ENCODE peak calls at places on chromosome 18, in ten cellular contexts. U, H, I, Y, E, D, T, J, Q and V are unnamed samples.

GRCh38 chr18:63306249-63306648 is 13.3 kb downstream of the BCL2 start:
- DNase-seq in U (no peak), H (no peak), I (no peak), Y (no peak), E (no peak), D (no peak), T (no peak), J (no peak), Q (no peak), V (no peak)

GRCh38 chr18:11497585-11497984 is 111.8 kb upstream of the SLC35G4 start:
- DNase-seq in U (no peak), H (peak), I (no peak), Y (no peak), E (peak), D (peak), T (no peak), J (no peak), Q (no peak), V (no peak)

GRCh38 chr18:27709344-27709743 is 467.6 kb downstream of the CDH2 start:
- DNase-seq in U (no peak), H (no peak), I (no peak), Y (no peak), E (no peak), D (no peak), T (no peak), J (no peak), Q (no peak), V (no peak)

GRCh38 chr18:61502472-61502871 is 169.2 kb downstream of the CDH20 start:
- DNase-seq in U (peak), H (peak), I (peak), Y (peak), E (peak), D (peak), T (peak), J (peak), Q (peak), V (peak)

GRCh38 chr18:42264467-42264866 is 309.4 kb downstream of the PIK3C3 start:
- DNase-seq in U (no peak), H (no peak), I (no peak), Y (no peak), E (no peak), D (no peak), T (no peak), J (no peak), Q (no peak), V (no peak)

GRCh38 chr18:42414756-42415454 is 459.9 kb downstream of the PIK3C3 start:
- DNase-seq in U (no peak), H (peak), I (no peak), Y (no peak), E (peak), D (peak), T (no peak), J (peak), Q (no peak), V (no peak)

GRCh38 chr18:8657873-8658521 is 47.4 kb upstream of the MTCL1 start:
- DNase-seq in U (no peak), H (no peak), I (no peak), Y (peak), E (peak), D (peak), T (no peak), J (peak), Q (no peak), V (no peak)

GRCh38 chr18:40259073-40259472 is 1696.0 kb upstream of the PIK3C3 start:
- DNase-seq in U (no peak), H (no peak), I (no peak), Y (no peak), E (no peak), D (peak), T (no peak), J (no peak), Q (no peak), V (no peak)

GRCh38 chr18:71398530-71398929 is 1109.7 kb downstream of the SOCS6 start:
- DNase-seq in U (no peak), H (no peak), I (no peak), Y (no peak), E (peak), D (peak), T (no peak), J (peak), Q (no peak), V (no peak)

GRCh38 chr18:63253428-63254372 is 65.9 kb downstream of the BCL2 start:
- DNase-seq in U (peak), H (peak), I (no peak), Y (no peak), E (peak), D (peak), T (no peak), J (no peak), Q (no peak), V (peak)

GRCh38 chr18:40882468-40882867 is 1072.6 kb upstream of the PIK3C3 start:
- DNase-seq in U (no peak), H (no peak), I (no peak), Y (no peak), E (no peak), D (no peak), T (no peak), J (no peak), Q (no peak), V (no peak)

GRCh38 chr18:37537868-37538525 is 27.6 kb downstream of the CELF4 start:
- DNase-seq in U (peak), H (peak), I (peak), Y (peak), E (peak), D (peak), T (peak), J (peak), Q (peak), V (peak)

GRCh38 chr18:68314403-68314802 is 400.5 kb downstream of the TMX3 start:
- DNase-seq in U (peak), H (peak), I (no peak), Y (peak), E (no peak), D (no peak), T (no peak), J (no peak), Q (no peak), V (no peak)

GRCh38 chr18:79866889-79867574 is 69.3 kb downstream of the KCNG2 start:
- DNase-seq in U (no peak), H (no peak), I (no peak), Y (no peak), E (peak), D (no peak), T (no peak), J (peak), Q (no peak), V (no peak)

GRCh38 chr18:31876707-31877106 is 66.2 kb downstream of the TRAPPC8 start:
- DNase-seq in U (no peak), H (no peak), I (no peak), Y (no peak), E (peak), D (no peak), T (no peak), J (no peak), Q (no peak), V (no peak)

GRCh38 chr18:61882296-61883004 is 10.4 kb downstream of the RNF152 start:
- DNase-seq in U (no peak), H (peak), I (no peak), Y (no peak), E (no peak), D (no peak), T (no peak), J (no peak), Q (no peak), V (no peak)

GRCh38 chr18:32770181-32770650 is 2.6 kb downstream of the KLHL14 start:
- DNase-seq in U (no peak), H (no peak), I (no peak), Y (no peak), E (no peak), D (no peak), T (no peak), J (no peak), Q (no peak), V (no peak)

GRCh38 chr18:75336767-75337166 is 90.7 kb downstream of the SMIM21 start:
- DNase-seq in U (no peak), H (no peak), I (no peak), Y (no peak), E (no peak), D (no peak), T (no peak), J (no peak), Q (no peak), V (no peak)
- H3K4me3 ChIP-seq in U (no peak), H (no peak), I (no peak), Y (no peak), E (no peak), D (no peak), T (no peak), J (no peak), Q (no peak), V (no peak)

DNA sequence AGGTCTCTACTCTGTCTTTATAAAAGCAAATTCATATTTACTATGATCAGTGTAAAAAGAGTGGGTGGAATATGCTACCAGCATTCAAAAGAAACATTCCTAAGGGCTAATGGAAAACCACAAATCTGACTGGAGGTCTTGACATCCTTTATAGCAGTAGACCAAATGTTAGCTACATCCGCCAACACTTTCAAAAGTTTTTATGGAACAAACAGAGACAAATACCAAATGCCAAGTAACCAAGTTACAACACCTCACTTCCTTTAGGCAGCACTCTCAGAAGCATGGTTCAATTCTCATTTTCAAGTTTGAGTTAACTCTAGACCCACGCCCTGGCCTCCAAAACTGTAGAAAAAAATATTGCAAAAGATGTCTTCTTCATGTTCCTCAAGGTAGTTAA is 78.3 kb upstream of the SETBP1 start:
- DNase-seq in U (peak), H (peak), I (no peak), Y (peak), E (peak), D (peak), T (no peak), J (no peak), Q (no peak), V (no peak)
- TF ChIP-seq CTCF in U (no peak), H (no peak), I (no peak), Y (no peak), E (no peak), D (no peak), T (no peak), J (no peak), Q (no peak), V (no peak)

GRCh38 chr18:43785145-43785544 is 507.9 kb upstream of the SYT4 start:
- DNase-seq in U (no peak), H (no peak), I (no peak), Y (no peak), E (no peak), D (no peak), T (no peak), J (no peak), Q (no peak), V (no peak)

GRCh38 chr18:43780782-43781340 is 503.6 kb upstream of the SYT4 start:
- DNase-seq in U (peak), H (peak), I (no peak), Y (no peak), E (peak), D (peak), T (no peak), J (no peak), Q (no peak), V (no peak)
- H3K4me3 ChIP-seq in U (no peak), H (no peak), I (no peak), Y (no peak), E (no peak), D (no peak), T (no peak), J (no peak), Q (no peak), V (no peak)

DNA sequence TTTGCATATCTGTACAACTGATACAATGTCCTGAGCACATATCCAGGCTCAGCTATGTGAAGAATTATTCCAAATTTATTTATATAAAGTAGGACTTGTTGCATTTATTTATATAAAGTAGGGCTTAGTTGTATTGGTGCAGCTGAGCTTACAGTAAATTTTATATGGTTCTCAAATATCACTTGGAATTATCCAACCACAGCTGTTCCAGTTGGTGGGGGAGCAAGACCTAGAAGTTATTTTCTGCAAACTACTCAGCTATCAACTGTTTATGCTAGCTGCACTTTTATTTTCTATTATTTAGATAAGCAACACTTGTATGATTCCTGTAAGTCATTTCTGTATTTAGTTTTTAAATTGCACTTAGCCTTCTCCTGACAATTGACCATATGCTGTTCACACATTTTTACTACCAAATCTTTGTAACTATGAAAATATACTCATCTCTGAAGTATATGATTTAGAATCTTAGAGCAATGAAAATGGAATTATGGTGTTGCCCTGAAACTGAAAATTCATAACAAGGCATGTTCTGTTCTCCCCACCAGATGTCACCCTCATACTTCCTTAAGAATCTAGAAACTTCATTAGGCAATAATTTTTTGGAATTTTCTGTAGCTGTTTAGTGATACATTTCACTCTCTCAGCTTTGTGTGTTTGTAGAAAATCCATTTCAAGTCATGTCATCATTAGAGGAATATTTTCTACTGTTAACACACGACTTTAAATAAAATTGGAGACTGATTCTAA is 157.0 kb upstream of the CBLN2 start:
- DNase-seq in U (peak), H (peak), I (no peak), Y (no peak), E (peak), D (peak), T (no peak), J (peak), Q (no peak), V (peak)
- TF ChIP-seq CTCF in U (peak), H (peak), I (no peak), Y (no peak), E (peak), D (peak), T (no peak), J (peak), Q (no peak), V (peak)

GRCh38 chr18:50310080-50310479 is 22.6 kb upstream of the CXXC1 start:
- DNase-seq in U (no peak), H (no peak), I (no peak), Y (no peak), E (no peak), D (no peak), T (no peak), J (no peak), Q (no peak), V (no peak)

GRCh38 chr18:50311573-50312106 is 24.1 kb upstream of the CXXC1 start:
- DNase-seq in U (no peak), H (no peak), I (no peak), Y (no peak), E (no peak), D (no peak), T (no peak), J (no peak), Q (no peak), V (no peak)

GRCh38 chr18:50307738-50308470 is 20.4 kb upstream of the CXXC1 start:
- DNase-seq in U (peak), H (peak), I (peak), Y (peak), E (peak), D (peak), T (peak), J (peak), Q (no peak), V (peak)

GRCh38 chr18:50307400-50307737 is 19.9 kb upstream of the CXXC1 start:
- DNase-seq in U (no peak), H (no peak), I (no peak), Y (no peak), E (no peak), D (no peak), T (no peak), J (no peak), Q (no peak), V (no peak)

DNA sequence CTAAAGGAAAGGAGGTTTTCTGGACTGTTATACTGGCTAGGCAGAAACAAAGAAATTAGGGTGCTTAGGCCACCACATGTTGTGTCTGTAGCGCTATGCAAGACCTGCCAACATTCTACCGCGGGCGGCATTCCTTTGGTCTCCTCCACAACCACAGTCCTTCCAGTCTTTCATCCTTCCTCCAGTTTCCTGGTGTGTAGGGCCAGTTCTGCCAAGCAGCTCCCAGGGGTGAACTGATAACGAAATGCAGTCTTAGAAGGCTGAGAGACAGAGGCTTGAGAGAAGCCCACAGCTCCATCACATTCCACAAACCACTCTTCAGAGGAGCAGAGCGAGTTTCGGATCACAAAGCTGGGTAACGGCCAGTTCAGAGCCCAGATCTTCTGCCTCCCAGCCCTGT is 19.5 kb upstream of the CXXC1 start:
- DNase-seq in U (no peak), H (peak), I (no peak), Y (no peak), E (peak), D (peak), T (no peak), J (no peak), Q (no peak), V (no peak)
- H3K4me3 ChIP-seq in U (no peak), H (peak), I (peak), Y (peak), E (peak), D (peak), T (no peak), J (peak), Q (no peak), V (peak)

GRCh38 chr18:7452331-7452730 is 114.8 kb upstream of the PTPRM start:
- DNase-seq in U (no peak), H (peak), I (no peak), Y (no peak), E (peak), D (no peak), T (no peak), J (peak), Q (peak), V (no peak)
- TF ChIP-seq CTCF in U (peak), H (peak), I (peak), Y (peak), E (peak), D (peak), T (peak), J (peak), Q (peak), V (peak)

GRCh38 chr18:24011095-24011917 is 3.2 kb upstream of the TTC39C start:
- DNase-seq in U (no peak), H (no peak), I (no peak), Y (no peak), E (no peak), D (no peak), T (no peak), J (no peak), Q (no peak), V (no peak)

GRCh38 chr18:24009246-24009645 is 5.3 kb upstream of the TTC39C start:
- DNase-seq in U (no peak), H (no peak), I (no peak), Y (no peak), E (no peak), D (no peak), T (no peak), J (no peak), Q (no peak), V (no peak)

GRCh38 chr18:24010673-24011072 is 3.9 kb upstream of the TTC39C start:
- DNase-seq in U (no peak), H (no peak), I (no peak), Y (no peak), E (no peak), D (no peak), T (no peak), J (no peak), Q (no peak), V (no peak)

GRCh38 chr18:24006731-24007308 is 7.7 kb upstream of the TTC39C start:
- DNase-seq in U (no peak), H (no peak), I (no peak), Y (no peak), E (no peak), D (no peak), T (no peak), J (peak), Q (no peak), V (peak)

DNA sequence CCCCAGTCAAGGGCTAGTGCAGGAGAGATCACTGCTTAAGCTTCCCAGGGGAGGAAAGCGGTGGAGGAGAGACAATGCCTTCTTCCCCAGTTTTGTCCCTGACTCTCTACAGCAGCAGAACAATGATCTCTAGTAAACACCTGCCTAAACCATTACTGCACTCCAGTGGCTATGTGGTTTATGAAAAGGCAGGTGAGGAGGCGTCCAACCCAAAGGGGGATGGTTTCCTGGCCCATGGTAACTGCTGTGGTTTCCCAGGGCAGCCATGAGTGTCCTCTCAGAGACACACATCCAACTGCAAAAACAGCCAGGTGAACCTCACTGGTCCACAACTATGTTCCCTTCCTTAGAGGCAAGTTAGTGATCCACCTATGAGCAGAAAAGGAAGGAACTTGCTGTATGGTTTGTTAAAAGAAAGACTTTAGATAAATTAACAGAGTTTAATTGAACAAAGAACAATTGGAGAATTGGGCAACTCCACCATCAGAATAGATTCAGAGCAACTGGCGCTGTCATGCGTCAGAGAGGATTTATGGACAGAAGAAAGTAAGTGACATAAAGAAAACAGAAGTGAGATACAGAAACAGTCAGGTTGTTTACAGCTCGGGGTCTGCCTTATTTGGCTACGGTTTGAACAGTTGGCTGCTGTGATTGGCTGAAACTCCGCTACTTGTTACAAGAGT is 4.8 kb upstream of the TTC39C start:
- DNase-seq in U (no peak), H (no peak), I (no peak), Y (no peak), E (no peak), D (no peak), T (no peak), J (no peak), Q (no peak), V (peak)
- H3K4me3 ChIP-seq in U (no peak), H (no peak), I (no peak), Y (no peak), E (no peak), D (no peak), T (no peak), J (no peak), Q (no peak), V (no peak)

GRCh38 chr18:74654637-74655036 is 57.0 kb downstream of the ZNF407 start:
- DNase-seq in U (no peak), H (no peak), I (no peak), Y (no peak), E (peak), D (peak), T (no peak), J (peak), Q (no peak), V (no peak)
- TF ChIP-seq CTCF in U (peak), H (no peak), I (no peak), Y (no peak), E (peak), D (no peak), T (no peak), J (peak), Q (no peak), V (peak)

GRCh38 chr18:74282359-74283254 is 9.2 kb downstream of the CYB5A start:
- DNase-seq in U (no peak), H (no peak), I (no peak), Y (no peak), E (no peak), D (no peak), T (peak), J (no peak), Q (no peak), V (no peak)
- H3K4me3 ChIP-seq in U (no peak), H (no peak), I (no peak), Y (no peak), E (no peak), D (no peak), T (no peak), J (no peak), Q (no peak), V (no peak)

GRCh38 chr18:46097378-46097852 is 681 bp downstream of the ATP5F1A start:
- DNase-seq in U (no peak), H (peak), I (no peak), Y (no peak), E (no peak), D (peak), T (no peak), J (no peak), Q (no peak), V (peak)

GRCh38 chr18:46099463-46099862 is 1.4 kb upstream of the ATP5F1A start:
- DNase-seq in U (no peak), H (no peak), I (no peak), Y (no peak), E (no peak), D (no peak), T (no peak), J (no peak), Q (no peak), V (no peak)

GRCh38 chr18:46098616-46098933 is 479 bp upstream of the ATP5F1A start:
- DNase-seq in U (no peak), H (no peak), I (no peak), Y (no peak), E (no peak), D (no peak), T (no peak), J (no peak), Q (no peak), V (no peak)

GRCh38 chr18:46096651-46097300 is 1.3 kb downstream of the ATP5F1A start:
- DNase-seq in U (no peak), H (peak), I (no peak), Y (no peak), E (no peak), D (no peak), T (peak), J (peak), Q (no peak), V (peak)

GRCh38 chr18:46097853-46098615 is at the start of gene ATP5F1A:
- DNase-seq in U (no peak), H (peak), I (peak), Y (peak), E (peak), D (peak), T (peak), J (peak), Q (peak), V (peak)
- TF ChIP-seq CTCF in U (no peak), H (peak), I (no peak), Y (no peak), E (no peak), D (no peak), T (no peak), J (no peak), Q (no peak), V (no peak)